ENCODE peak calls at places on chromosomes 2 and 18, in four cellular contexts. X, K, C and J are unnamed samples.

GRCh38 chr2:191631754-191632153 is 46.2 kb upstream of the NABP1 start:
- DNase-seq in X (no peak), K (no peak), C (no peak), J (no peak)

GRCh38 chr18:63314991-63315662 is 4.4 kb downstream of the BCL2 start:
- DNase-seq in X (no peak), K (no peak), C (no peak), J (no peak)

GRCh38 chr2:69387770-69388481 is 899 bp upstream of the GFPT1 start:
- DNase-seq in X (no peak), K (no peak), C (no peak), J (no peak)

GRCh38 chr2:61161888-61162287 is at the start of gene C2orf74:
- DNase-seq in X (no peak), K (no peak), C (no peak), J (no peak)

GRCh38 chr2:19176977-19177376 is 181.4 kb downstream of the OSR1 start:
- DNase-seq in X (no peak), K (no peak), C (no peak), J (no peak)

GRCh38 chr18:28153485-28154065 is 23.4 kb downstream of the CDH2 start:
- DNase-seq in X (no peak), K (no peak), C (no peak), J (no peak)

GRCh38 chr2:214035091-214035852 is 375.6 kb upstream of the VWC2L start:
- DNase-seq in X (no peak), K (no peak), C (no peak), J (no peak)

GRCh38 chr18:34224423-34225217 is at the start of gene NOL4:
- DNase-seq in X (peak), K (no peak), C (peak), J (peak)

GRCh38 chr2:16626497-16626896 is 39.1 kb downstream of the CYRIA start:
- DNase-seq in X (no peak), K (no peak), C (no peak), J (no peak)
- H3K27ac ChIP-seq in X (peak), K (no peak), C (peak), J (no peak)

GRCh38 chr2:202238234-202239197 is at the start of gene SUMO1:
- DNase-seq in X (peak), K (peak), C (peak), J (no peak)
- H3K27ac ChIP-seq in X (peak), K (peak), C (peak), J (peak)

GRCh38 chr2:46298522-46299351 is 1.5 kb downstream of the EPAS1 start:
- DNase-seq in X (no peak), K (no peak), C (peak), J (no peak)

GRCh38 chr2:46299365-46300263 is 2.4 kb downstream of the EPAS1 start:
- DNase-seq in X (peak), K (no peak), C (peak), J (no peak)

GRCh38 chr2:46297546-46298271 is 502 bp downstream of the EPAS1 start:
- DNase-seq in X (peak), K (no peak), C (peak), J (no peak)

GRCh38 chr2:46296840-46297545 is at the start of gene EPAS1:
- DNase-seq in X (peak), K (no peak), C (peak), J (no peak)

GRCh38 chr2:46298272-46298521 is 990 bp downstream of the EPAS1 start:
- DNase-seq in X (no peak), K (no peak), C (no peak), J (no peak)
- H3K27ac ChIP-seq in X (peak), K (peak), C (peak), J (peak)

DNA sequence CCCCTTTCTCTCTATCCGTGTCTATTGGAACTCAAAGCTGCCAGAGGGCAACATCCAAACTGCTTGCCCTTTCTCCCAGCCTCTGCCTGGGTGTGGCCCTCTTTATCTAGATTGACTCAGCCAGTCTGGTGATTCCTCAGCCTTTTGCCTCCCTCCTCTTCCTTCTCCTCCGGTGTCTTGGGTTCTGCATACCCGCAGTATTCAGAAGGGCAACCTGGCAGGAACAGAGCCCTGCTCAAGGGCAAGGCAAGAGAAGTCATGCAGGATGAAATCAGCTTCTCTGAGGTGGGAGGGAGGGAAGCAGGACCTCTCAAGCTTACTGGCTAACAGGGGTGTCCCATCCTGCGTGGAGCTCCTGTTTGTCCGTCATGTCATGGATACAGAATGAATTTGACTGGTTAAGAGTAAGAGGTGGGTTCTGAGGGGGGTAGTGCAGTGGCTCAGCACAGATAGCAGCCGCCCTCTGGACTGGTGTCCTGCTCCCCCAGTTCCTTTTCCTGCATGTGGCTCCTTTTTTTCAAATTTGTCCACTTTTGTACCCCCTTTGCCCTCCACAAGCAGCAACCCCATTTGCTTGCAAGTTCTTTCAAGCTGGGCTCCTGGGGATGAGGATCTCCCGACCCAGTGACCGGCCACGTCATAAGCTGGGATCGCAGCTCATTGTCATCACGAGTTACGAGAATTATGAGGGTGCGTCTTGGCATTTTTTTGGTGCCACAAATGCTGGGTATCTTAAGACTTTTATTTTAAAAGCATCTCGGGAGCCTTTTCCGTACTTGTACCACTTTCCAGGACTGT is 154.1 kb downstream of the FHOD3 start:
- DNase-seq in X (no peak), K (no peak), C (peak), J (no peak)
- H3K27ac ChIP-seq in X (no peak), K (no peak), C (no peak), J (no peak)

GRCh38 chr2:207474871-207475485 is 54.8 kb upstream of the CREB1 start:
- DNase-seq in X (peak), K (peak), C (peak), J (no peak)

GRCh38 chr2:207472343-207473202 is 57.2 kb upstream of the CREB1 start:
- DNase-seq in X (no peak), K (no peak), C (no peak), J (no peak)

GRCh38 chr2:207473203-207473865 is 56.4 kb upstream of the CREB1 start:
- DNase-seq in X (peak), K (peak), C (peak), J (no peak)

GRCh38 chr2:207475546-207475945 is 54.2 kb upstream of the CREB1 start:
- DNase-seq in X (no peak), K (no peak), C (no peak), J (no peak)

GRCh38 chr2:207473866-207474251 is 55.9 kb upstream of the CREB1 start:
- DNase-seq in X (no peak), K (no peak), C (no peak), J (no peak)
- H3K27ac ChIP-seq in X (no peak), K (no peak), C (no peak), J (no peak)

GRCh38 chr18:32529737-32530420 is 59.2 kb upstream of the GAREM1 start:
- DNase-seq in X (no peak), K (no peak), C (peak), J (no peak)
- H3K27ac ChIP-seq in X (no peak), K (no peak), C (no peak), J (peak)

DNA sequence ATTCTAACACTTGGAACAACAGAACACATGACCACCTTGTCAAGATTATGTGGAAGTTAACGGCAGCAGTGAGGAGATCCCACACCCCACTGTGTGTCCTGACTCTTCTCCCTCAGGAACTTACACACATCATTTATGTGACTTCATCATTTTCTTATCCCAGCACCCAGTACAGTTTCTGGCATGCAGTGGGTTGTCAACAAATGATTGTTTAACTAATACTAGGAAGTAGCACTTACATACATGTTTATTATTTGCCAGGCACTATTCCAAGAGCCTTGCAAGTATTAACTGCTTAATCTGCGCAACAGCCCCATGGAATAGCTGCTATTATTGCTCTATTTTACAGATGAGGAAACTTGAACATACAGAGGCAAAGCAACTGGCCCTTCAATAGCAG is 391.5 kb downstream of the TXNL1 start:
- DNase-seq in X (no peak), K (no peak), C (no peak), J (no peak)
- H3K27ac ChIP-seq in X (no peak), K (no peak), C (no peak), J (no peak)

GRCh38 chr2:20482711-20483110 is 35.8 kb downstream of the RHOB start:
- DNase-seq in X (no peak), K (no peak), C (no peak), J (no peak)

GRCh38 chr2:20483496-20483895 is 36.6 kb downstream of the RHOB start:
- DNase-seq in X (peak), K (no peak), C (no peak), J (no peak)

GRCh38 chr2:20485612-20485926 is 38.7 kb downstream of the RHOB start:
- DNase-seq in X (no peak), K (no peak), C (no peak), J (no peak)

GRCh38 chr2:20484810-20485611 is 38.1 kb downstream of the RHOB start:
- DNase-seq in X (no peak), K (no peak), C (no peak), J (no peak)

DNA sequence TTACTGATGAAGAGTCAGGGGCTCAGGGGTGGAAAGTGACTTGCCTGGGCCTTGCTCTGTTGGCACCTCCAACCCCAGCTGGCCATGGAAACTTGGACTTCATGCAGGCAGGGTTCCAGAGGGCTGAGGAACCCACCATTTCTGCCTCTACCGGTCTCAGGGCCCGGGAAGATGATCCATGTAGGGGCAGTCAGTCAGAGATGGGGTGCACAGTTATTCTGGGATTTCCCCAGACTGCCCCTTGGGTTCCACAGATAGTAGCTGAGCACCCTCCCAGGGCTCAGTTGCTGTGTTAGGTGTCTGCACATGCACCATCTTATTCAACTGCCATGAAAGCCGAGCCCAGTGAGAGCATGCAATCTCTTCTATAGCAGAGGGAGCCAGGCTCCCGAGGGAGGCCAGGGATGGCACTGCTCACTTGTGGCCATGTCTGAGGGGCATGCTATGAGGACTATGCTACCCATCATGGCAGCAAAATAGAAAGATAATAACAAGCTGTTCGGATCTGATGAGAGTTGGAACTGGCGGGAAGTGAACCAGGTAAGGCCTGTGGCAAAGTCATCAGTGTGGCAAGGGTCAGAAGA is 37.3 kb downstream of the RHOB start:
- DNase-seq in X (no peak), K (no peak), C (no peak), J (no peak)
- H3K27ac ChIP-seq in X (peak), K (no peak), C (no peak), J (no peak)